ENCODE peak calls at places on chromosomes 12 and 14, in four cellular contexts. Q is H1, H is breast epithelium, N is HCT116. Z is an unnamed sample.

GRCh38 chr12:110073049-110073831 is 24.9 kb upstream of the C12orf76 start:
- DNase-seq in Q (peak; percentile 48), H (no peak), N (no peak), Z (peak; percentile 16)

GRCh38 chr12:8695116-8695515 is 2.7 kb upstream of the RIMKLB start:
- DNase-seq in Q (no peak), H (no peak), N (no peak), Z (no peak)

GRCh38 chr12:127401005-127401404 is 866.0 kb upstream of the TMEM132C start:
- DNase-seq in Q (no peak), H (no peak), N (no peak), Z (no peak)

GRCh38 chr14:58907803-58908202 is 270.0 kb downstream of the DACT1 start:
- DNase-seq in Q (no peak), H (no peak), N (no peak), Z (no peak)

GRCh38 chr12:43957732-43958131 is 121.9 kb downstream of the TMEM117 start:
- DNase-seq in Q (no peak), H (no peak), N (peak; percentile 37), Z (peak; percentile 19)

GRCh38 chr14:55600784-55601561 is 21.0 kb downstream of the KTN1 start:
- DNase-seq in Q (no peak), H (no peak), N (no peak), Z (no peak)

GRCh38 chr12:98998697-98999299 is 353.7 kb downstream of the APAF1 start:
- DNase-seq in Q (no peak), H (no peak), N (peak; percentile 12), Z (peak; percentile 11)

GRCh38 chr14:38910092-38910491 is 192.9 kb downstream of the SEC23A start:
- DNase-seq in Q (no peak), H (no peak), N (no peak), Z (no peak)

GRCh38 chr12:132360906-132361777 is 31.8 kb upstream of the GALNT9 start:
- DNase-seq in Q (no peak), H (no peak), N (no peak), Z (no peak)

GRCh38 chr14:91413547-91414474 is 3.8 kb downstream of the CCDC88C start:
- DNase-seq in Q (peak; percentile 87), H (no peak), N (no peak), Z (no peak)

GRCh38 chr14:103530390-103530789 is 1.4 kb downstream of the TRMT61A start:
- DNase-seq in Q (peak; percentile 78), H (no peak), N (no peak), Z (no peak)

GRCh38 chr14:103529383-103530365 is 678 bp downstream of the TRMT61A start:
- DNase-seq in Q (no peak), H (no peak), N (no peak), Z (no peak)

GRCh38 chr14:103528158-103528511 is 861 bp upstream of the TRMT61A start:
- DNase-seq in Q (no peak), H (no peak), N (no peak), Z (no peak)

GRCh38 chr14:103527408-103528157 is 1.4 kb upstream of the TRMT61A start:
- DNase-seq in Q (no peak), H (no peak), N (no peak), Z (no peak)

GRCh38 chr14:103528512-103529382 is at the start of gene TRMT61A:
- DNase-seq in Q (peak; percentile 83), H (peak; percentile 85), N (peak; percentile 62), Z (peak; percentile 97)
- TF ChIP-seq POLR2AphosphoS5 in Q (peak; percentile 50), H (peak; percentile 68), N (peak; percentile 70), Z (peak; percentile 15)

DNA sequence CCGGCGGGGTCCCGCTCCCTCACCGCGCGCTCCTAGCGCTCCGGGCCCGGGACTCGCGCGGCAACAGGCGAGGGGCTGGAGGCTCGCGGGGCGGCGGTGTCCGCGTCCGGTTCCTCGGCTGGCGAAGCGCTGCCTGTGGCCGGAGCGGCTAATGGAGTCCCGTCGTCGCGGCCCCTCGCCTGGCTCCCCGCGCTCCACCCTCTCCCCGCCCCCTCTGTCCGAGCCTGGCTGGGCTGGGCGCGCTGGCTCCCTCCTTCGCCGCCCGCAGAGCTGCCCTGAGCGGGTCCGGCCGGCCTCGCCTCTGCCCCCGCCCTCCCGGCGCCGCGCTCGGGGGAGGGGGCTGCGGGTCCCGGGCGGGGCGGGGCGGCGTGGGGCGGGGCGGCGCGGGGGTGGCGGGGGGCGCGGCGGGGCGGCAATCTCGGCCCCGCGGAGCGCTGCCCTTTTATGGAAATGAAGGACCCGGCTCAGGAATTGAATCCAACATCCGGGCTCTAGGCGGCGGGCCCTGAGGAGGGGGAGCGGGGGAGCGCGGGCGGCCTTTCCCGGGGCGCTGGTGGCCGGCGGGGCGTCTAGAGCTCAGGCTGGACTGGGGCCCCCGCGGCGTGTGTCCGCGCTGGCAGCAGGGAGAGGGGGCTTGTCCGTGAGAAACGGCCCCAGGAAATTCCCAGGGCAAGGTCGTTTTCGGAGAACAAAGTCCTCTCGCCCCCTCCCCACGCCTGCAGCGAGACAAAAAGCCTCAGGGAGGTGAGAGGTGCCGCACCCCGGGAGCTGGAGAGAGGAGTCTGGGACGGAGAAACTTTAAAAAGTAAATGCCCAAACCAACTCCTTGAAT is at the start of gene FERMT2:
- DNase-seq in Q (peak; percentile 91), H (peak; percentile 80), N (peak; percentile 57), Z (peak; percentile 56)
- TF ChIP-seq POLR2A in Q (peak; percentile 23), H (peak; percentile 47), N (no peak), Z (no peak)

GRCh38 chr14:103607039-103607668 is 21.9 kb upstream of the KLC1 start:
- DNase-seq in Q (peak; percentile 56), H (peak; percentile 61), N (no peak), Z (peak; percentile 62)
- TF ChIP-seq POLR2AphosphoS5 in Q (no peak), H (peak; percentile 45), N (no peak), Z (no peak)

GRCh38 chr12:56188786-56189335 is 422 bp downstream of the SMARCC2 start:
- DNase-seq in Q (peak; percentile 73), H (no peak), N (no peak), Z (peak; percentile 38)

GRCh38 chr12:56189336-56189917 is at the start of gene SMARCC2:
- DNase-seq in Q (peak; percentile 92), H (peak; percentile 83), N (peak; percentile 75), Z (peak; percentile 89)

GRCh38 chr12:56188116-56188785 is 1.0 kb downstream of the SMARCC2 start:
- DNase-seq in Q (no peak), H (no peak), N (no peak), Z (no peak)

GRCh38 chr12:56190695-56191155 is 1.4 kb upstream of the SMARCC2 start:
- DNase-seq in Q (no peak), H (no peak), N (no peak), Z (no peak)

DNA sequence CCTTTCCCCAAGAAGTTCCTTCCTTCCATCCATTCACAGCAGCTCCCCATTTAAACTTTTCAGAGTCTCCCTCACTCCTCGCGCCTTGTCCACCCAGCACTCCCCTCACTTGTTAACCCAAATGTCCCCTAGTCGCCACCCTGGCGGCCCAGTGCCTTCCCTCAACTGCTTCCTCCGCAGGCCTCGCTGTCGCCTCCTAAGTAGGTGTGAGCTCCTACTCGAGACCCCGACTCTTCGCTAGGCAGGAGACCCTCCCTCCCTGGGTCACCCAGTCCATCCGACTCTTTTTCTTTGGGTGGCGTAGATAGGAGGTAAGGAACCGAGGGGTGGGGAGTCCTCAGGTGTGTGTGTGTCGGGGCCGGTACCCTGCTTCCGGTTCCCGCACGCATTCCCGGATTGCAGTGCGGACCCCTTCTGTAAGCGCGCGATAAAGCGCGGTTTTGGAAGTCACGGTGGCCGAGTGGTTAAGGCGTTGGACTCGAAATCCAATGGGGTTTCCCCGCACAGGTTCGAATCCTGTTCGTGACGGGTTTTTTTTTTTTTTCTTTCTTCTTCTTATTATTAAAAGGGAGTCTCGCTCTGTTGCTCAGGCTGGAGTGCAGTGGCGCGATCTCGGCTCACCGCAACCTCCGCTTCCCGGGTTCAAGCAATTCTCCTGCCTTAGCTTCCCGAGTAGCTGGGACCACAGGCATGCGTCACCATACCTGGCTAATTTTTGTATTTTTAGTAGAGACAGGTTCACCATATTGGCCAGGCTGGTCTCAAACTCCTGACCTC is 823 bp upstream of the SMARCC2 start:
- DNase-seq in Q (peak; percentile 100), H (peak; percentile 82), N (peak; percentile 90), Z (peak; percentile 62)
- TF ChIP-seq POLR2A in Q (peak; percentile 71), H (no peak), N (peak; percentile 45), Z (no peak)

Z was measured in GM12891.